ENCODE peak calls at places on chromosomes 6 and 20, in nine cellular contexts. N is activated naive CD4-positive, alpha-beta T cell; J is activated CD8-positive, alpha-beta memory T cell treated with anti-CD3 and anti-CD28 coated beads for 4 hours; S is breast epithelium; L is kidney tubule cell; O is HCEC 1CT; K is naive B cell; E is GF-D8; B is stimulated activated CD8-positive, alpha-beta memory T cell treated with anti-CD3 and anti-CD28 coated beads, Interleukin-7, amount 100 ng/mL, for 24 hours. V is an unnamed sample.
A peak's percentile ranks its signal among the peaks of the same experiment; 100 is the strongest.

GRCh38 chr6:42088101-42088591 is 37.8 kb downstream of the TAF8 start:
- DNase-seq in E (no peak), J (no peak), L (peak; percentile 98), K (no peak), O (peak; percentile 21), B (no peak), N (no peak), S (no peak), V (no peak)

GRCh38 chr6:10146723-10147451 is 268.0 kb downstream of the TFAP2A start:
- DNase-seq in E (no peak), N (no peak), B (no peak), K (no peak), L (peak; percentile 32), O (peak; percentile 22), J (no peak), S (no peak), V (peak; percentile 75)

GRCh38 chr20:31720486-31721407 is 1.9 kb downstream of the BCL2L1 start:
- DNase-seq in B (no peak), K (no peak), S (no peak), E (no peak), L (peak; percentile 46), N (no peak), J (no peak), O (no peak), V (no peak)

GRCh38 chr20:24059174-24059573 is 70.6 kb upstream of the GGTLC1 start:
- DNase-seq in S (no peak), N (no peak), J (no peak), B (no peak), E (no peak), O (no peak), K (no peak), L (no peak), V (no peak)

GRCh38 chr20:63015147-63015664 is 8.4 kb upstream of the BHLHE23 start:
- DNase-seq in L (no peak), B (no peak), N (no peak), K (no peak), J (no peak), S (no peak), O (no peak), E (no peak), V (no peak)

GRCh38 chr6:125066964-125067363 is 86.6 kb upstream of the TPD52L1 start:
- DNase-seq in K (no peak), S (no peak), E (peak; percentile 19), J (no peak), N (no peak), O (no peak), L (peak; percentile 48), B (no peak), V (no peak)

GRCh38 chr6:41040101-41040910 is 1.3 kb upstream of the UNC5CL start:
- DNase-seq in L (peak; percentile 96), J (no peak), E (no peak), K (no peak), S (no peak), O (no peak), B (no peak), N (no peak), V (no peak)

GRCh38 chr6:83462524-83462923 is 31.7 kb upstream of the ME1 start:
- DNase-seq in B (no peak), E (no peak), N (no peak), J (no peak), O (no peak), S (no peak), K (no peak), L (no peak), V (no peak)

GRCh38 chr6:73798592-73798991 is 102.6 kb downstream of the CD109 start:
- DNase-seq in J (no peak), N (no peak), E (no peak), S (peak; percentile 21), K (no peak), B (no peak), O (peak; percentile 97), L (peak; percentile 86), V (peak; percentile 48)

GRCh38 chr20:10784337-10785183 is 110.8 kb upstream of the JAG1 start:
- DNase-seq in K (no peak), E (no peak), L (peak; percentile 55), B (no peak), O (no peak), N (no peak), S (no peak), J (no peak), V (no peak)

GRCh38 chr6:101393291-101394251 is at the start of gene GRIK2:
- DNase-seq in K (no peak), L (peak; percentile 54), E (no peak), N (no peak), B (no peak), O (peak; percentile 51), J (no peak), S (no peak), V (peak; percentile 60)

GRCh38 chr6:83511901-83512681 is at the start of gene PRSS35:
- DNase-seq in J (no peak), O (peak; percentile 26), L (peak; percentile 46), K (no peak), B (no peak), E (no peak), S (no peak), N (no peak), V (peak; percentile 52)

GRCh38 chr20:17969276-17969883 is 562 bp downstream of the MGME1 start:
- DNase-seq in L (peak; percentile 67), J (no peak), N (no peak), S (peak; percentile 39), B (no peak), O (peak; percentile 39), K (no peak), E (no peak), V (peak; percentile 66)

GRCh38 chr6:160505970-160506369 is 157.8 kb downstream of the SLC22A3 start:
- DNase-seq in L (no peak), N (no peak), J (no peak), K (no peak), O (no peak), E (no peak), B (no peak), S (no peak), V (no peak)

GRCh38 chr6:115945306-115945705 is 115.4 kb downstream of the FRK start:
- DNase-seq in L (peak; percentile 57), N (no peak), B (no peak), K (no peak), E (no peak), S (no peak), J (no peak), O (no peak), V (no peak)

GRCh38 chr6:20692023-20692422 is 157.8 kb downstream of the CDKAL1 start:
- DNase-seq in J (no peak), O (no peak), K (no peak), S (no peak), L (no peak), E (no peak), N (no peak), B (no peak), V (no peak)

GRCh38 chr6:76439811-76440210 is 367.3 kb upstream of the IMPG1 start:
- DNase-seq in N (no peak), K (no peak), S (no peak), E (no peak), B (no peak), O (no peak), L (no peak), J (no peak), V (no peak)

GRCh38 chr6:41073968-41074691 is 1.4 kb downstream of the NFYA start:
- DNase-seq in B (no peak), L (peak; percentile 25), E (peak; percentile 20), K (peak; percentile 12), J (no peak), O (peak; percentile 16), S (no peak), N (no peak), V (no peak)

GRCh38 chr6:109336221-109336955 is 45.9 kb downstream of the CD164 start:
- DNase-seq in J (no peak), K (no peak), N (no peak), O (peak; percentile 44), E (no peak), B (no peak), L (peak; percentile 79), S (peak; percentile 71), V (no peak)

GRCh38 chr6:155247618-155248017 is 16.2 kb upstream of the CLDN20 start:
- DNase-seq in E (no peak), O (peak; percentile 80), K (no peak), S (no peak), J (no peak), L (peak; percentile 62), N (no peak), B (no peak), V (no peak)

GRCh38 chr6:73746776-73747175 is 50.8 kb downstream of the CD109 start:
- DNase-seq in O (no peak), N (no peak), S (no peak), L (peak; percentile 37), J (no peak), E (no peak), B (no peak), K (no peak), V (no peak)

GRCh38 chr6:99402458-99402857 is 8.5 kb upstream of the COQ3 start:
- DNase-seq in N (no peak), E (no peak), J (no peak), O (no peak), S (no peak), B (no peak), L (no peak), K (no peak), V (no peak)

GRCh38 chr20:19807901-19808300 is 49.8 kb downstream of the RIN2 start:
- DNase-seq in O (no peak), B (no peak), K (no peak), J (no peak), L (no peak), E (no peak), N (no peak), S (no peak), V (no peak)

GRCh38 chr6:64301307-64302236 is 666.0 kb downstream of the PHF3 start:
- DNase-seq in S (no peak), N (no peak), B (no peak), K (no peak), J (no peak), L (no peak), E (no peak), O (no peak), V (no peak)

GRCh38 chr20:24991897-24992419 is 593 bp downstream of the APMAP start:
- DNase-seq in O (no peak), B (no peak), E (no peak), S (no peak), K (peak; percentile 5), J (no peak), L (no peak), N (no peak), V (no peak)

GRCh38 chr6:11428895-11429294 is 108.7 kb upstream of the TMEM170B start:
- DNase-seq in L (peak; percentile 99), J (no peak), K (no peak), O (peak; percentile 94), N (no peak), S (no peak), E (no peak), B (no peak), V (no peak)

GRCh38 chr20:52494244-52494643 is 302.7 kb upstream of the ZFP64 start:
- DNase-seq in B (peak; percentile 31), E (no peak), J (peak; percentile 50), O (peak; percentile 86), K (no peak), N (peak; percentile 31), S (no peak), L (peak; percentile 97), V (peak; percentile 12)

GRCh38 chr6:20092071-20092566 is 120.2 kb downstream of the MBOAT1 start:
- DNase-seq in O (peak; percentile 26), B (no peak), E (peak; percentile 11), K (peak; percentile 3), L (peak; percentile 65), J (no peak), N (no peak), S (no peak), V (peak; percentile 66)

GRCh38 chr20:51021067-51022025 is 1.6 kb downstream of the KCNG1 start:
- DNase-seq in L (no peak), N (no peak), O (no peak), K (no peak), J (no peak), B (no peak), S (no peak), E (no peak), V (no peak)

GRCh38 chr20:58870293-58871014 is 17.9 kb downstream of the GNAS start:
- DNase-seq in O (peak; percentile 36), K (peak; percentile 46), B (no peak), S (peak; percentile 65), L (peak; percentile 65), J (no peak), E (no peak), N (peak; percentile 40), V (peak; percentile 71)

GRCh38 chr6:122459240-122459639 is 12.4 kb downstream of the SERINC1 start:
- DNase-seq in B (no peak), N (no peak), O (no peak), L (no peak), S (no peak), K (no peak), J (no peak), E (no peak), V (no peak)

V was measured in Ammon's horn.